ENCODE peak calls at places on chromosomes 3 and 15, in five cellular contexts. Q is K562, H is HL-60, B is HepG2, R is H1. V is an unnamed sample.

GRCh38 chr3:65356331-65357286 is 668.8 kb upstream of the ADAMTS9 start:
- DNase-seq in R (no peak), Q (no peak), H (no peak), B (no peak), V (peak; percentile 26)

GRCh38 chr3:119219069-119219468 is 21.6 kb downstream of the B4GALT4 start:
- DNase-seq in Q (no peak), R (no peak), B (no peak), H (no peak), V (no peak)

GRCh38 chr15:78739996-78740903 is 71.0 kb downstream of the ADAMTS7 start:
- DNase-seq in H (peak; percentile 40), B (peak; percentile 57), R (no peak), Q (peak; percentile 87), V (peak; percentile 52)

GRCh38 chr15:90104551-90104950 is 2.3 kb upstream of the IDH2 start:
- DNase-seq in R (no peak), Q (no peak), B (no peak), H (no peak), V (no peak)

GRCh38 chr15:68739390-68740075 is 81.2 kb downstream of the ANP32A start:
- DNase-seq in R (no peak), B (no peak), H (no peak), Q (no peak), V (no peak)

GRCh38 chr3:197309528-197310361 is 11.3 kb upstream of the DLG1 start:
- DNase-seq in B (no peak), Q (no peak), R (no peak), H (no peak), V (no peak)

GRCh38 chr15:58760385-58761009 is 10.6 kb upstream of the MINDY2 start:
- DNase-seq in Q (no peak), B (no peak), H (no peak), R (no peak), V (no peak)

GRCh38 chr15:74643368-74644204 is 27.9 kb downstream of the CLK3 start:
- DNase-seq in Q (peak; percentile 23), B (no peak), H (no peak), R (no peak), V (no peak)

GRCh38 chr15:89441295-89441762 is 55.1 kb downstream of the RHCG start:
- DNase-seq in Q (no peak), H (peak; percentile 82), R (no peak), B (no peak), V (peak; percentile 59)

GRCh38 chr3:21477896-21478295 is 273.1 kb downstream of the ZNF385D start:
- DNase-seq in R (no peak), B (no peak), H (no peak), Q (no peak), V (no peak)

GRCh38 chr3:10306156-10306555 is 13.4 kb upstream of the GHRL start:
- DNase-seq in R (no peak), H (no peak), Q (no peak), B (no peak), V (no peak)

GRCh38 chr3:110685630-110686029 is 386.0 kb upstream of the NECTIN3 start:
- DNase-seq in Q (no peak), B (no peak), H (no peak), R (peak; percentile 31), V (no peak)

GRCh38 chr3:117540583-117540982 is 831.0 kb downstream of the TUSC7 start:
- DNase-seq in R (no peak), H (no peak), Q (no peak), B (no peak), V (no peak)

GRCh38 chr3:72683068-72683467 is 165.2 kb downstream of the SHQ1 start:
- DNase-seq in B (no peak), R (no peak), H (no peak), Q (no peak), V (no peak)

GRCh38 chr3:52062499-52062898 is 6.1 kb upstream of the DUSP7 start:
- DNase-seq in Q (no peak), H (peak; percentile 90), B (no peak), R (no peak), V (no peak)

GRCh38 chr15:59797756-59798604 is 108.9 kb upstream of the BNIP2 start:
- DNase-seq in Q (no peak), R (no peak), H (no peak), B (no peak), V (no peak)

GRCh38 chr3:70857926-70858325 is 545.5 kb upstream of the MDFIC2 start:
- DNase-seq in B (no peak), R (no peak), Q (no peak), H (no peak), V (no peak)

GRCh38 chr3:42704136-42704841 is 1.7 kb upstream of the HHATL start:
- DNase-seq in H (no peak), Q (no peak), B (no peak), R (no peak), V (peak; percentile 28)

GRCh38 chr3:139640456-139640855 is 37.3 kb downstream of the NMNAT3 start:
- DNase-seq in R (no peak), H (no peak), B (no peak), Q (no peak), V (no peak)

GRCh38 chr3:100503450-100503849 is 11.0 kb downstream of the TMEM45A start:
- DNase-seq in Q (no peak), B (no peak), H (no peak), R (no peak), V (no peak)

GRCh38 chr3:155673411-155673810 is 71.5 kb downstream of the PLCH1 start:
- DNase-seq in Q (no peak), B (no peak), R (no peak), H (no peak), V (no peak)

GRCh38 chr15:59116141-59116540 is 11.2 kb downstream of the CCNB2 start:
- DNase-seq in R (no peak), H (no peak), B (no peak), Q (no peak), V (no peak)

GRCh38 chr15:94086360-94086759 is 145.0 kb upstream of the MCTP2 start:
- DNase-seq in H (no peak), Q (no peak), B (no peak), R (no peak), V (no peak)

GRCh38 chr3:138509586-138509985 is 75.2 kb downstream of the ESYT3 start:
- DNase-seq in H (no peak), B (no peak), Q (no peak), R (no peak), V (no peak)

GRCh38 chr3:108301695-108302404 is 5.5 kb downstream of the HHLA2 start:
- DNase-seq in R (no peak), Q (no peak), B (no peak), H (no peak), V (no peak)

GRCh38 chr3:188683032-188683491 is 488.7 kb upstream of the TPRG1 start:
- DNase-seq in H (no peak), R (no peak), Q (no peak), B (peak; percentile 6), V (no peak)

GRCh38 chr15:65530318-65531111 is at the start of gene HACD3:
- DNase-seq in Q (peak; percentile 94), R (peak; percentile 44), B (peak; percentile 73), H (peak; percentile 77), V (peak; percentile 99)

GRCh38 chr15:65525622-65526021 is 4.6 kb upstream of the HACD3 start:
- DNase-seq in R (no peak), B (no peak), Q (peak; percentile 30), H (no peak), V (peak; percentile 24)

GRCh38 chr15:65529754-65530317 is 427 bp upstream of the HACD3 start:
- DNase-seq in H (no peak), Q (no peak), B (no peak), R (no peak), V (no peak)

GRCh38 chr15:65532738-65533051 is 2.4 kb downstream of the HACD3 start:
- DNase-seq in Q (peak; percentile 41), B (peak; percentile 79), H (no peak), R (no peak), V (no peak)

GRCh38 chr15:65528461-65529060 is 1.7 kb upstream of the HACD3 start:
- DNase-seq in Q (no peak), H (no peak), R (no peak), B (no peak), V (no peak)
- TF ChIP-seq GABPA in Q (no peak), H (no peak), R (no peak), B (no peak), V (no peak)

GRCh38 chr15:67520276-67520975 is 505 bp upstream of the C15orf61 start:
- DNase-seq in B (no peak), R (no peak), Q (no peak), H (no peak), V (no peak)
- TF ChIP-seq GABPA in B (no peak), R (no peak), Q (no peak), H (no peak), V (no peak)

GRCh38 chr3:173096994-173097785 is 43.8 kb downstream of the SPATA16 start:
- DNase-seq in B (no peak), H (no peak), Q (peak; percentile 21), R (no peak), V (no peak)
- TF ChIP-seq GABPA in B (no peak), H (no peak), Q (no peak), R (no peak), V (no peak)

GRCh38 chr15:27692438-27692837 is 406.7 kb downstream of the OCA2 start:
- DNase-seq in H (no peak), B (no peak), R (no peak), Q (no peak), V (no peak)
- TF ChIP-seq GABPA in H (no peak), B (no peak), R (no peak), Q (no peak), V (no peak)

GRCh38 chr3:111917300-111917699 is 58.2 kb downstream of the PHLDB2 start:
- DNase-seq in B (no peak), R (no peak), H (no peak), Q (no peak), V (no peak)
- TF ChIP-seq GABPA in B (no peak), R (no peak), H (no peak), Q (no peak), V (no peak)

V was measured in SK-N-SH.